ENCODE peak calls at places on chromosomes 2 and 18, in ten cellular contexts. One of them, this sample, is unnamed.

GRCh38 chr2:216556202-216556601 is 57.6 kb downstream of the RPL37A start:
- DNase-seq in left lung: no peak
- DNase-seq in fibroblast of lung: no peak
- DNase-seq in aorta: no peak
- DNase-seq in naive thymus-derived CD4-positive, alpha-beta T cell: no peak
- DNase-seq in SK-N-SH: no peak
- DNase-seq in osteoblast: no peak
- DNase-seq in sigmoid colon: no peak
- DNase-seq in thoracic aorta: no peak
- DNase-seq in lower lobe of right lung: no peak
- DNase-seq in this sample: no peak

GRCh38 chr2:26900831-26901321 is 52.9 kb downstream of the DPYSL5 start:
- DNase-seq in SK-N-SH: no peak
- DNase-seq in sigmoid colon: no peak
- DNase-seq in fibroblast of lung: no peak
- DNase-seq in naive thymus-derived CD4-positive, alpha-beta T cell: no peak
- DNase-seq in left lung: no peak
- DNase-seq in aorta: no peak
- DNase-seq in lower lobe of right lung: no peak
- DNase-seq in thoracic aorta: no peak
- DNase-seq in osteoblast: no peak
- DNase-seq in this sample: no peak

GRCh38 chr2:111160758-111161157 is 40.0 kb downstream of the BCL2L11 start:
- DNase-seq in lower lobe of right lung: no peak
- DNase-seq in fibroblast of lung: peak; percentile 94
- DNase-seq in naive thymus-derived CD4-positive, alpha-beta T cell: no peak
- DNase-seq in left lung: no peak
- DNase-seq in aorta: no peak
- DNase-seq in thoracic aorta: no peak
- DNase-seq in SK-N-SH: no peak
- DNase-seq in osteoblast: peak; percentile 93
- DNase-seq in sigmoid colon: no peak
- DNase-seq in this sample: no peak

GRCh38 chr2:169709335-169709734 is 15.1 kb downstream of the PHOSPHO2 start:
- DNase-seq in lower lobe of right lung: no peak
- DNase-seq in osteoblast: no peak
- DNase-seq in SK-N-SH: no peak
- DNase-seq in naive thymus-derived CD4-positive, alpha-beta T cell: no peak
- DNase-seq in thoracic aorta: no peak
- DNase-seq in sigmoid colon: no peak
- DNase-seq in left lung: no peak
- DNase-seq in fibroblast of lung: no peak
- DNase-seq in aorta: no peak
- DNase-seq in this sample: no peak

GRCh38 chr2:27655155-27655951 is 8.1 kb downstream of the SUPT7L start:
- DNase-seq in thoracic aorta: no peak
- DNase-seq in naive thymus-derived CD4-positive, alpha-beta T cell: no peak
- DNase-seq in sigmoid colon: no peak
- DNase-seq in aorta: no peak
- DNase-seq in osteoblast: peak; percentile 53
- DNase-seq in SK-N-SH: no peak
- DNase-seq in left lung: no peak
- DNase-seq in lower lobe of right lung: no peak
- DNase-seq in fibroblast of lung: peak; percentile 96
- DNase-seq in this sample: no peak

GRCh38 chr2:166632616-166633015 is 138.6 kb upstream of the SCN7A start:
- DNase-seq in thoracic aorta: no peak
- DNase-seq in naive thymus-derived CD4-positive, alpha-beta T cell: no peak
- DNase-seq in fibroblast of lung: peak; percentile 100
- DNase-seq in left lung: no peak
- DNase-seq in osteoblast: no peak
- DNase-seq in aorta: no peak
- DNase-seq in sigmoid colon: no peak
- DNase-seq in SK-N-SH: no peak
- DNase-seq in lower lobe of right lung: no peak
- DNase-seq in this sample: no peak

GRCh38 chr2:10260130-10260529 is 42.6 kb upstream of the HPCAL1 start:
- DNase-seq in lower lobe of right lung: peak; percentile 24
- DNase-seq in SK-N-SH: no peak
- DNase-seq in aorta: peak; percentile 9
- DNase-seq in thoracic aorta: no peak
- DNase-seq in naive thymus-derived CD4-positive, alpha-beta T cell: no peak
- DNase-seq in fibroblast of lung: no peak
- DNase-seq in sigmoid colon: peak; percentile 39
- DNase-seq in left lung: peak; percentile 20
- DNase-seq in osteoblast: peak; percentile 80
- DNase-seq in this sample: peak; percentile 29

GRCh38 chr18:10559566-10560456 is 34.0 kb downstream of the NAPG start:
- DNase-seq in osteoblast: no peak
- DNase-seq in SK-N-SH: peak; percentile 47
- DNase-seq in thoracic aorta: no peak
- DNase-seq in lower lobe of right lung: no peak
- DNase-seq in aorta: peak; percentile 48
- DNase-seq in naive thymus-derived CD4-positive, alpha-beta T cell: peak; percentile 6
- DNase-seq in left lung: no peak
- DNase-seq in sigmoid colon: peak; percentile 69
- DNase-seq in fibroblast of lung: no peak
- DNase-seq in this sample: no peak

GRCh38 chr2:159211447-159212396 is 74.8 kb downstream of the WDSUB1 start:
- DNase-seq in SK-N-SH: no peak
- DNase-seq in fibroblast of lung: peak; percentile 59
- DNase-seq in naive thymus-derived CD4-positive, alpha-beta T cell: no peak
- DNase-seq in lower lobe of right lung: no peak
- DNase-seq in aorta: no peak
- DNase-seq in osteoblast: peak; percentile 78
- DNase-seq in sigmoid colon: no peak
- DNase-seq in thoracic aorta: no peak
- DNase-seq in left lung: no peak
- DNase-seq in this sample: no peak

GRCh38 chr2:12278217-12278755 is 438.4 kb upstream of the TRIB2 start:
- DNase-seq in thoracic aorta: no peak
- DNase-seq in left lung: no peak
- DNase-seq in lower lobe of right lung: no peak
- DNase-seq in fibroblast of lung: peak; percentile 44
- DNase-seq in naive thymus-derived CD4-positive, alpha-beta T cell: no peak
- DNase-seq in sigmoid colon: no peak
- DNase-seq in SK-N-SH: no peak
- DNase-seq in aorta: no peak
- DNase-seq in osteoblast: no peak
- DNase-seq in this sample: no peak

GRCh38 chr18:77132369-77133050 is at the start of gene MBP:
- DNase-seq in naive thymus-derived CD4-positive, alpha-beta T cell: peak; percentile 71
- DNase-seq in sigmoid colon: peak; percentile 82
- DNase-seq in aorta: peak; percentile 84
- DNase-seq in fibroblast of lung: no peak
- DNase-seq in lower lobe of right lung: peak; percentile 91
- DNase-seq in thoracic aorta: no peak
- DNase-seq in osteoblast: peak; percentile 80
- DNase-seq in left lung: peak; percentile 84
- DNase-seq in SK-N-SH: peak; percentile 60
- DNase-seq in this sample: peak; percentile 83

GRCh38 chr2:60554649-60555065 is 1.2 kb upstream of the BCL11A start:
- DNase-seq in thoracic aorta: no peak
- DNase-seq in osteoblast: no peak
- DNase-seq in sigmoid colon: no peak
- DNase-seq in lower lobe of right lung: no peak
- DNase-seq in aorta: no peak
- DNase-seq in naive thymus-derived CD4-positive, alpha-beta T cell: no peak
- DNase-seq in fibroblast of lung: no peak
- DNase-seq in left lung: no peak
- DNase-seq in SK-N-SH: peak; percentile 52
- DNase-seq in this sample: no peak

GRCh38 chr2:60555794-60556161 is 2.3 kb upstream of the BCL11A start:
- DNase-seq in osteoblast: no peak
- DNase-seq in fibroblast of lung: no peak
- DNase-seq in thoracic aorta: no peak
- DNase-seq in SK-N-SH: no peak
- DNase-seq in lower lobe of right lung: no peak
- DNase-seq in left lung: no peak
- DNase-seq in sigmoid colon: no peak
- DNase-seq in naive thymus-derived CD4-positive, alpha-beta T cell: no peak
- DNase-seq in aorta: no peak
- DNase-seq in this sample: no peak

GRCh38 chr2:60555066-60555793 is 1.8 kb upstream of the BCL11A start:
- DNase-seq in aorta: peak; percentile 57
- DNase-seq in fibroblast of lung: peak; percentile 67
- DNase-seq in osteoblast: peak; percentile 84
- DNase-seq in left lung: peak; percentile 70
- DNase-seq in sigmoid colon: peak; percentile 83
- DNase-seq in thoracic aorta: no peak
- DNase-seq in SK-N-SH: peak; percentile 73
- DNase-seq in naive thymus-derived CD4-positive, alpha-beta T cell: peak; percentile 70
- DNase-seq in lower lobe of right lung: peak; percentile 69
- DNase-seq in this sample: peak; percentile 64

GRCh38 chr2:60556998-60557955 is 3.8 kb upstream of the BCL11A start:
- DNase-seq in sigmoid colon: no peak
- DNase-seq in lower lobe of right lung: no peak
- DNase-seq in osteoblast: no peak
- DNase-seq in thoracic aorta: no peak
- DNase-seq in fibroblast of lung: no peak
- DNase-seq in naive thymus-derived CD4-positive, alpha-beta T cell: no peak
- DNase-seq in SK-N-SH: no peak
- DNase-seq in left lung: no peak
- DNase-seq in aorta: no peak
- DNase-seq in this sample: no peak

DNA sequence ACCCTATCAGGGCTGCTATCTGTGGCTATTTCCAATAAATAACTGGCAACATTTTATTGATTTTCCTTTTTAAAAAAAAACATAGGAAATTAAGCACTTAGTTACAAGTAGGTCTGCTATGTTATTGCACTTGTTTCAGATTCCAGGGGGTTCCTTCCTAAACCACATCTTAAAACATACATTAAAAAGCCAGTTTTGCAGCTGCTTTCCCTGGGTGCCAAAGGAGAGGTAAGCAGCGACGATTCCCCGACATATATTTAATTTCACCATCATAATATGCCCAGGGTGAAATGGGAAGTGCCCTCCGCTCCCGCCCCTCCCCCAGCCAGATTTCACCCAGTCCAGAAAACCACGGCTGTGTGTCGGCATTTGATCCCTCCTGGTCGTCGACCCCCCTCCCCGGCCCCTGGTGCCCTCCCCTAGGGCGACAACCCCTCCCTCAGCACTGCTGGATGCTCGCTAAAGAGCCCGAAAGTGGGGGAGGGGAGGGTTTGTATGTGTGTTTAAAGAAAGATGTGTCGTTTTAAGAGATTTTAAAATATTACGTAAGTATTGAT is 3.1 kb upstream of the BCL11A start:
- DNase-seq in left lung: no peak
- DNase-seq in sigmoid colon: peak; percentile 66
- DNase-seq in aorta: no peak
- DNase-seq in SK-N-SH: peak; percentile 24
- DNase-seq in naive thymus-derived CD4-positive, alpha-beta T cell: no peak
- DNase-seq in fibroblast of lung: no peak
- DNase-seq in thoracic aorta: no peak
- DNase-seq in lower lobe of right lung: no peak
- DNase-seq in osteoblast: no peak
- DNase-seq in this sample: no peak
- H3K4me3 ChIP-seq in left lung: no peak overlapping the region
- H3K4me3 ChIP-seq in sigmoid colon: peak overlapping the region; percentile 14
- H3K4me3 ChIP-seq in aorta: no peak overlapping the region
- H3K4me3 ChIP-seq in SK-N-SH: peak overlapping the region; percentile 41
- H3K4me3 ChIP-seq in naive thymus-derived CD4-positive, alpha-beta T cell: no peak overlapping the region
- H3K4me3 ChIP-seq in fibroblast of lung: no peak overlapping the region
- H3K4me3 ChIP-seq in thoracic aorta: peak overlapping the region; percentile 30
- H3K4me3 ChIP-seq in lower lobe of right lung: peak overlapping the region; percentile 28
- H3K4me3 ChIP-seq in osteoblast: no peak overlapping the region
- H3K4me3 ChIP-seq in this sample: no peak overlapping the region

GRCh38 chr18:54555996-54556395 is 35.0 kb upstream of the DYNAP start:
- DNase-seq in naive thymus-derived CD4-positive, alpha-beta T cell: no peak
- DNase-seq in thoracic aorta: no peak
- DNase-seq in lower lobe of right lung: no peak
- DNase-seq in osteoblast: no peak
- DNase-seq in left lung: no peak
- DNase-seq in SK-N-SH: no peak
- DNase-seq in aorta: no peak
- DNase-seq in fibroblast of lung: no peak
- DNase-seq in sigmoid colon: no peak
- DNase-seq in this sample: no peak

DNA sequence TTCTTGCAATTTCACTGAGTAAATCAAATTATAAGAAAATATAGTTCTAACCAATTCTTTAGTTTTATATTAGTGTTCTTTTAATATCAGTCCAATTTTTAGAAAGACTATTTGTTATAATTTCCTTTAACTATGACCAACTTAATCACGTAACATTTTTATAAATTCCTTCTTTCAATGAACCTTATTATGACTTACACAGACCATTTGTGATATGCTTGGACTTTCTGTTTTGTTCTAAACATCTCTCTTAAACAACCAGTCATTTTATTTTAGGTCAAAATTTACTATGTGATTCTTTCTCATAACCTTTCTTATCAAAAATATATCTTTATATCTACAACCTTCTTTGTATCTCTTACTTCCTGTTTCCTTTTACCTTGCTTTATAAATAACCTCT is 39.5 kb upstream of the DYNAP start:
- DNase-seq in naive thymus-derived CD4-positive, alpha-beta T cell: no peak
- DNase-seq in thoracic aorta: no peak
- DNase-seq in SK-N-SH: no peak
- DNase-seq in fibroblast of lung: no peak
- DNase-seq in left lung: no peak
- DNase-seq in aorta: no peak
- DNase-seq in lower lobe of right lung: no peak
- DNase-seq in osteoblast: no peak
- DNase-seq in sigmoid colon: no peak
- DNase-seq in this sample: no peak
- H3K9me3 ChIP-seq in naive thymus-derived CD4-positive, alpha-beta T cell: no peaks in the 10 kb centered on the region
- H3K9me3 ChIP-seq in thoracic aorta: no peaks in the 10 kb centered on the region
- H3K9me3 ChIP-seq in SK-N-SH: peaks cover 12% of the 10 kb centered on the region
- H3K9me3 ChIP-seq in fibroblast of lung: no peaks in the 10 kb centered on the region
- H3K9me3 ChIP-seq in left lung: peaks cover 6% of the 10 kb centered on the region
- H3K9me3 ChIP-seq in aorta: no peaks in the 10 kb centered on the region
- H3K9me3 ChIP-seq in lower lobe of right lung: no peaks in the 10 kb centered on the region
- H3K9me3 ChIP-seq in osteoblast: no peaks in the 10 kb centered on the region
- H3K9me3 ChIP-seq in sigmoid colon: no peaks in the 10 kb centered on the region
- H3K9me3 ChIP-seq in this sample: peaks cover 4% of the 10 kb centered on the region

DNA sequence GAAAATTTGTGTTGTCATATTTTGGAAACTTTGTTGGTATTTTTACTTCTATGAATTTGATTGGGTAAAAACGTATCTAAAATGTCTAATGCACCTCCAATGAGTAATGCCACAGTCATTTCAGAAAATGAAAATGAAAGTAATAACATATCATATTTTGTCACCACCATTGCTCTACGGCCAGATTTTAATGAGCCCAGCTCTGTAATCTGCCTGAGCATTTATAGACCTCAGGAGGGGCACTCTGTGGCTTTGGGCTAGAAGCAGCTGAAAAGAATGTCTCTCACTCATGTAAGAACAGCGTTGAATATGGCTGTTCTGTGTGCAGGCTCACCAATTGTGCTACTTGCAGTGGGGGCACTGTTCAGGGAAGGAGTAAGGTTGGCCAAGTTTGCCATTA is 32.7 kb upstream of the ABCA12 start:
- DNase-seq in sigmoid colon: no peak
- DNase-seq in thoracic aorta: no peak
- DNase-seq in SK-N-SH: no peak
- DNase-seq in aorta: no peak
- DNase-seq in naive thymus-derived CD4-positive, alpha-beta T cell: no peak
- DNase-seq in fibroblast of lung: peak; percentile 44
- DNase-seq in left lung: no peak
- DNase-seq in osteoblast: no peak
- DNase-seq in lower lobe of right lung: no peak
- DNase-seq in this sample: no peak
- H3K4me3 ChIP-seq in sigmoid colon: no peak overlapping the region
- H3K4me3 ChIP-seq in thoracic aorta: peak overlapping the region; percentile 62
- H3K4me3 ChIP-seq in SK-N-SH: peak overlapping the region; percentile 22
- H3K4me3 ChIP-seq in aorta: peak overlapping the region; percentile 15
- H3K4me3 ChIP-seq in naive thymus-derived CD4-positive, alpha-beta T cell: no peak overlapping the region
- H3K4me3 ChIP-seq in fibroblast of lung: no peak overlapping the region
- H3K4me3 ChIP-seq in left lung: no peak overlapping the region
- H3K4me3 ChIP-seq in osteoblast: peak overlapping the region; percentile 61
- H3K4me3 ChIP-seq in lower lobe of right lung: peak overlapping the region; percentile 33
- H3K4me3 ChIP-seq in this sample: no peak overlapping the region

GRCh38 chr2:153766415-153766814 is 105.3 kb upstream of the GALNT13 start:
- DNase-seq in thoracic aorta: no peak
- DNase-seq in osteoblast: no peak
- DNase-seq in fibroblast of lung: no peak
- DNase-seq in SK-N-SH: no peak
- DNase-seq in left lung: no peak
- DNase-seq in naive thymus-derived CD4-positive, alpha-beta T cell: no peak
- DNase-seq in sigmoid colon: no peak
- DNase-seq in aorta: no peak
- DNase-seq in lower lobe of right lung: no peak
- DNase-seq in this sample: no peak
- H3K9me3 ChIP-seq in thoracic aorta: peaks cover 19% of the 10 kb centered on the region
- H3K9me3 ChIP-seq in osteoblast: peaks cover 5% of the 10 kb centered on the region
- H3K9me3 ChIP-seq in fibroblast of lung: no peaks in the 10 kb centered on the region
- H3K9me3 ChIP-seq in SK-N-SH: peaks cover 8% of the 10 kb centered on the region
- H3K9me3 ChIP-seq in left lung: peaks cover 80% of the 10 kb centered on the region
- H3K9me3 ChIP-seq in naive thymus-derived CD4-positive, alpha-beta T cell: no peaks in the 10 kb centered on the region
- H3K9me3 ChIP-seq in sigmoid colon: peaks cover 14% of the 10 kb centered on the region
- H3K9me3 ChIP-seq in aorta: peaks cover 4% of the 10 kb centered on the region
- H3K9me3 ChIP-seq in lower lobe of right lung: peaks cover 33% of the 10 kb centered on the region
- H3K9me3 ChIP-seq in this sample: no peaks in the 10 kb centered on the region

This sample was measured in RWPE2.